ENCODE peak calls at places on chromosomes 1 and 21, in six cellular contexts. J, C, H, A, Z and K are unnamed samples.

GRCh38 chr1:210787800-210788199 is 346.1 kb downstream of the KCNH1 start:
- DNase-seq in J (no peak), A (no peak), C (no peak), Z (no peak), H (no peak), K (no peak)

GRCh38 chr1:25019351-25020172 is 89.5 kb upstream of the RUNX3 start:
- DNase-seq in Z (no peak), J (no peak), H (no peak), C (no peak), A (no peak), K (no peak)

GRCh38 chr1:26700711-26701110 is 4.9 kb downstream of the ARID1A start:
- DNase-seq in A (no peak), J (no peak), C (peak; percentile 61), H (no peak), Z (no peak), K (no peak)

GRCh38 chr1:52237430-52237829 is 95.5 kb downstream of the ZFYVE9 start:
- DNase-seq in J (peak; percentile 48), C (peak; percentile 21), Z (peak; percentile 25), A (no peak), H (no peak), K (no peak)

GRCh38 chr1:65066379-65066765 is 81.6 kb upstream of the AK4 start:
- DNase-seq in C (no peak), H (no peak), Z (no peak), A (no peak), J (no peak), K (no peak)

GRCh38 chr1:175073054-175073453 is 5.4 kb downstream of the TNN start:
- DNase-seq in A (no peak), Z (no peak), C (peak; percentile 16), J (peak; percentile 4), H (no peak), K (no peak)

GRCh38 chr1:45550401-45551305 is at the start of gene AKR1A1:
- DNase-seq in C (peak; percentile 77), Z (peak; percentile 90), H (peak; percentile 80), J (peak; percentile 49), A (peak; percentile 84), K (peak; percentile 89)

GRCh38 chr1:156421062-156421938 is 52.3 kb downstream of the RHBG start:
- DNase-seq in C (peak; percentile 58), Z (peak; percentile 62), H (peak; percentile 38), J (no peak), A (peak; percentile 67), K (no peak)

GRCh38 chr1:28508435-28508754 is 2.6 kb downstream of the RCC1 start:
- DNase-seq in H (no peak), J (no peak), Z (no peak), C (no peak), A (no peak), K (no peak)

GRCh38 chr1:201696217-201696761 is 132.7 kb upstream of the IPO9 start:
- DNase-seq in H (no peak), C (peak; percentile 98), J (peak; percentile 85), A (peak; percentile 95), Z (no peak), K (peak; percentile 90)

GRCh38 chr1:111399792-111400610 is 27.5 kb downstream of the OVGP1 start:
- DNase-seq in C (peak; percentile 71), J (no peak), Z (peak; percentile 46), H (peak; percentile 24), A (peak; percentile 67), K (no peak)

GRCh38 chr1:111406325-111406768 is 21.2 kb downstream of the OVGP1 start:
- DNase-seq in H (peak; percentile 32), Z (peak; percentile 83), C (peak; percentile 84), J (no peak), A (peak; percentile 91), K (no peak)

GRCh38 chr1:111407297-111407696 is 20.2 kb downstream of the OVGP1 start:
- DNase-seq in Z (no peak), C (no peak), H (no peak), J (no peak), A (no peak), K (no peak)

GRCh38 chr1:111402083-111402482 is 25.5 kb downstream of the OVGP1 start:
- DNase-seq in C (no peak), Z (no peak), J (no peak), H (no peak), A (no peak), K (no peak)

GRCh38 chr1:111404588-111404987 is 22.9 kb downstream of the OVGP1 start:
- DNase-seq in C (no peak), H (no peak), A (no peak), J (no peak), Z (no peak), K (no peak)
- H3K4me3 ChIP-seq in C (no peak overlapping the region), H (no peak overlapping the region), A (no peak overlapping the region), J (no peak overlapping the region), Z (no peak overlapping the region), K (no peak overlapping the region)

GRCh38 chr21:19461481-19462205 is 1058.1 kb upstream of the TMPRSS15 start:
- DNase-seq in C (no peak), J (no peak), A (no peak), Z (no peak), H (no peak), K (no peak)

GRCh38 chr21:19463966-19464365 is 1060.4 kb upstream of the TMPRSS15 start:
- DNase-seq in Z (no peak), J (no peak), C (no peak), H (no peak), A (no peak), K (no peak)

GRCh38 chr21:19458295-19458694 is 1054.7 kb upstream of the TMPRSS15 start:
- DNase-seq in H (no peak), J (no peak), A (no peak), C (no peak), Z (no peak), K (no peak)
- H3K4me3 ChIP-seq in H (no peak overlapping the region), J (no peak overlapping the region), A (no peak overlapping the region), C (no peak overlapping the region), Z (no peak overlapping the region), K (no peak overlapping the region)

GRCh38 chr1:6065093-6065878 is 19.6 kb downstream of the KCNAB2 start:
- DNase-seq in C (no peak), H (no peak), J (no peak), A (no peak), Z (no peak), K (no peak)
- H3K4me3 ChIP-seq in C (no peak overlapping the region), H (no peak overlapping the region), J (no peak overlapping the region), A (no peak overlapping the region), Z (no peak overlapping the region), K (no peak overlapping the region)

GRCh38 chr1:160722726-160723125 is 11.1 kb upstream of the CD48 start:
- DNase-seq in H (no peak), J (no peak), A (no peak), C (no peak), Z (no peak), K (no peak)
- H3K4me3 ChIP-seq in H (no peak overlapping the region), J (no peak overlapping the region), A (no peak overlapping the region), C (no peak overlapping the region), Z (no peak overlapping the region), K (no peak overlapping the region)

DNA sequence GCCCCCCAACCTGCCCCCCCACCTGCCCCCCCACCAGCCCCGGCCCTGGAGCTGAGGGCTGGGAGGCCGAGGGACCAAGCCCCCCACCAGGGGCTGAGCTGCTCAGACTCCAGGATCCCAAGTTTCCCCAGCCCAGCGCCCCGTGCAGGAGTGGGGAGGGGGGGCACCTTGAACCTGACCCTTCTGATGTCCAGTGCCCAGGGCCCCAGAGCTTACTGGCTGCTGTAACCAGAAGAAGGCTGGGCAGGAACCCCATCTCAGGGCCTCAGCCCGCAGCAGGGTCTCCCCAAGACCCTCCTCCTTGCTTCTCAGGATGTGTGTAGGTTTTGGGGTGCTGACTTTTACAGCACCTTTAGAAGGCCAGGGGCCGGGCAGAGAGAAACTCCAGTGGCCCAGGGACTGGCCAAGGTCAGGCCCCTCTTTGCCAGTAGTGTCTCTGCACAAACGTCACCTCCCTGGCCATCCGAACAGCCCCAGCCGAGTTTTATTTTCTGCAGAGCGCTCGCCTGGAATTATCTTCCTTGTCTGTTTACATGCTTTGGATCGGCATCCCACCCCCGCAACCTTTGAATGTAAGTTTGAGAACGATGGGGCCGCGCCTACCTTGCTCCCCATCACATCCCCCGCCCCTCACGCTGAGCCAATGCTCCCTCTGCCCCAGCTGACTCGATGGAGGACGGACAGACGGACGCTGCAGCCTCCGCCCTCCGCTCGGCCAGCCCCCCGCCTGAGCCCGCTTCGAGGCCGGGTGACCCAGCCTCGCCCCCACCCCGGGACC is 70.1 kb upstream of the CASZ1 start:
- DNase-seq in Z (no peak), A (peak; percentile 33), J (no peak), C (no peak), H (no peak), K (no peak)
- H3K4me3 ChIP-seq in Z (peak overlapping the region; percentile 22), A (peak overlapping the region; percentile 57), J (peak overlapping the region; percentile 44), C (peak overlapping the region; percentile 58), H (no peak overlapping the region), K (peak overlapping the region; percentile 75)

GRCh38 chr1:243287128-243287470 is 31.3 kb downstream of the SDCCAG8 start:
- DNase-seq in J (no peak), C (peak; percentile 61), H (no peak), A (no peak), Z (no peak), K (no peak)
- H3K4me3 ChIP-seq in J (no peak overlapping the region), C (no peak overlapping the region), H (no peak overlapping the region), A (no peak overlapping the region), Z (no peak overlapping the region), K (no peak overlapping the region)